ENCODE peak calls at places on chromosomes 4 and X, in six cellular contexts. O is left ventricle myocardium inferior, T is neural progenitor cell, M is endothelial cell, L is thoracic aorta, U is fibroblast of lung. G is an unnamed sample.

GRCh38 chr4:128349921-128350320 is 62.3 kb upstream of the PGRMC2 start:
- DNase-seq in O (no peak), T (no peak), M (no peak), L (no peak), U (peak), G (no peak)

GRCh38 chrX:1222511-1223252 is 10.2 kb upstream of the CRLF2 start:
- DNase-seq in O (no peak), T (no peak), M (no peak), L (no peak), U (peak), G (no peak)

GRCh38 chr4:25439913-25440477 is 62.9 kb downstream of the ANAPC4 start:
- DNase-seq in O (no peak), T (peak), M (peak), L (peak), U (peak), G (no peak)

GRCh38 chr4:101790521-101791188 is at the start of gene BANK1:
- DNase-seq in O (peak), T (peak), M (peak), L (no peak), U (peak), G (peak)

GRCh38 chrX:462853-463252 is 76.1 kb upstream of the PPP2R3B start:
- DNase-seq in O (no peak), T (no peak), M (no peak), L (no peak), U (no peak), G (no peak)

GRCh38 chr4:161538941-161539340 is 624.9 kb downstream of the FSTL5 start:
- DNase-seq in O (no peak), T (no peak), M (no peak), L (no peak), U (no peak), G (no peak)

GRCh38 chrX:68829594-68830485 is 1.0 kb downstream of the EFNB1 start:
- DNase-seq in O (peak), T (peak), M (peak), L (no peak), U (peak), G (peak)

GRCh38 chr4:69210911-69211310 is 3.6 kb downstream of the UGT2B11 start:
- DNase-seq in O (no peak), T (no peak), M (no peak), L (no peak), U (no peak), G (no peak)

GRCh38 chr4:136680761-136681160 is 851.5 kb downstream of the PCDH18 start:
- DNase-seq in O (no peak), T (no peak), M (no peak), L (no peak), U (no peak), G (no peak)

GRCh38 chrX:70129811-70130210 is 3.4 kb upstream of the IGBP1 start:
- DNase-seq in O (no peak), T (no peak), M (no peak), L (no peak), U (peak), G (no peak)

GRCh38 chr4:3477750-3478430 is 14.8 kb downstream of the DOK7 start:
- DNase-seq in O (no peak), T (peak), M (no peak), L (no peak), U (no peak), G (no peak)

GRCh38 chr4:53619431-53619830 is 28.1 kb upstream of the LNX1 start:
- DNase-seq in O (no peak), T (no peak), M (no peak), L (no peak), U (no peak), G (no peak)

GRCh38 chr4:53618321-53618720 is 27.0 kb upstream of the LNX1 start:
- DNase-seq in O (no peak), T (no peak), M (no peak), L (no peak), U (no peak), G (no peak)

GRCh38 chr4:53622739-53623151 is 31.5 kb upstream of the LNX1 start:
- DNase-seq in O (no peak), T (no peak), M (no peak), L (no peak), U (peak), G (no peak)

GRCh38 chr4:53617101-53617680 is 25.9 kb upstream of the LNX1 start:
- DNase-seq in O (no peak), T (no peak), M (no peak), L (no peak), U (no peak), G (no peak)

DNA sequence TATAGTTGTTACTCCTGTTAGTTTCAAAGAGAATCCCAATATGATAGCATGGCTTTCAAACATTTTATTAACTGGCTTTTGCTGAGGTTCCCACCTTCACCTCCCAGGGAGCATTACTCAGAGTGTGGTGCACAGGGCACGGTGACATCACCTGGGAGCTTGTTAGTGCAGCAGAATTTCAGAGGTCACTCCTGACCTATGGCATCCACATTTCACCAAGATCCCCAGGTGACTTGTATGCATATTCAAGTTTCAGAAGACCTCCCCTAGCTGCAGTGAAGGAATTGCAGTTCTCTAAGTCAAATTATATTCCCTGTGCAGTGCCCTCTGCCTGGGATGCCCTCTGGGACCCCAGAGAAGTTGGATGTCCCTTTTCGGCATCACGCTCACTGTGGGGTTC is 29.7 kb upstream of the LNX1 start:
- DNase-seq in O (no peak), T (peak), M (no peak), L (no peak), U (no peak), G (no peak)
- TF ChIP-seq CTCF in O (no peak), T (peak), M (no peak), L (no peak), U (peak), G (no peak)

GRCh38 chrX:8042304-8042703 is 115.1 kb upstream of the PNPLA4 start:
- DNase-seq in O (no peak), T (peak), M (no peak), L (no peak), U (no peak), G (no peak)
- TF ChIP-seq CTCF in O (no peak), T (peak), M (peak), L (no peak), U (peak), G (no peak)

GRCh38 chr4:163251204-163251603 is 81.2 kb downstream of the NPY1R start:
- DNase-seq in O (no peak), T (peak), M (no peak), L (no peak), U (no peak), G (no peak)
- TF ChIP-seq CTCF in O (no peak), T (peak), M (no peak), L (no peak), U (no peak), G (no peak)

DNA sequence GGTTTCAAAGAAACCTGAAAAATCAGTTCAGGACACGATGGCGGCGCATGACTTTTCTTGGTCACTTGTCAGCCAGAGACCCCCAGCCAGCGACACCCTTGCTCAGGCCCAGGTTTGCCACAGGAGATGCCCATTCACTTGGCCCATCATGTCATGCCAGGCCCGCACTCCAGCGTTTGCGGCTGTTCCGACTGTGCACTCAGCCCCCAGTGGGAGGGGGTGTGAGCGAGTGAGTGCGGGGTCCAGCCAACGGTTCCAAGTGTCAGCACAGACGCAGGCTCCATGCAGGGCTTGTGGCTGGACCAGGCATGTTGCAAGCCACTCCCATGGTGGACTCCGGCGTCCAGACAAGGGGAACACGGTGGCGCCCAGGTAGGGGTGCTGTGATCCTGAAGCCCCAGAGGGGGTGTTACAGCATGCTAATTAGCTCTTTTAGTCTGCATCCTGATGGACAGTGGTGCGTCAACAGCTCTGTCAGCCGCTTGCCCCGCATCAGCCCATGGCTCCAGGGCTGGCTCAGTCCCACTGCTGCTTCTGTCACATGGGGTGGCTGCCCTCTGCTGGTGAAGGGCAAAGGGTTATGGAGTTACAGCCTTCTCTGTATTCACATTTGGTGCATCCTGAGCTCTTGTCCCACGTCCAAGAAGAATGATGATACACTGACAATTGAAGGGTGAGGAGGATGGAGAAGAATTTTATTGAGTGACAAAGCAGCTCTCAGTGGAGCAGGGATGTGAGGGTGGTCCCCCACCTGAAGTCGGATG is 3.7 kb upstream of the MAEA start:
- DNase-seq in O (no peak), T (peak), M (no peak), L (no peak), U (no peak), G (no peak)
- TF ChIP-seq CTCF in O (no peak), T (peak), M (no peak), L (no peak), U (no peak), G (no peak)